ENCODE peak calls at places on chromosome 17, in four cellular contexts. R is HEK293T; A is activated CD4-positive, alpha-beta memory T cell treated with anti-CD3 and anti-CD28 coated beads for 36 hours; K is substantia nigra. W is an unnamed sample.
A peak's percentile ranks its signal among the peaks of the same experiment; 100 is the strongest.

GRCh38 chr17:83132251-83133081 is 53.1 kb downstream of the METRNL start:
- DNase-seq in K (no peak), R (no peak), A (no peak), W (no peak)

GRCh38 chr17:69455040-69455439 is 40.5 kb downstream of the MAP2K6 start:
- DNase-seq in A (no peak), K (no peak), R (no peak), W (no peak)

GRCh38 chr17:77684803-77685580 is 273.5 kb upstream of the TNRC6C start:
- DNase-seq in R (no peak), K (no peak), A (no peak), W (no peak)

GRCh38 chr17:19346351-19347255 is 15.9 kb downstream of the B9D1 start:
- DNase-seq in A (peak; percentile 7), R (no peak), K (no peak), W (peak; percentile 59)

GRCh38 chr17:64411999-64412771 is 21.5 kb upstream of the PECAM1 start:
- DNase-seq in R (no peak), A (no peak), K (peak; percentile 6), W (no peak)

GRCh38 chr17:81512560-81512983 is at the start of gene ACTG1:
- DNase-seq in A (peak; percentile 93), R (peak; percentile 96), K (peak; percentile 83), W (peak; percentile 68)

GRCh38 chr17:60557805-60558204 is 31.8 kb upstream of the APPBP2 start:
- DNase-seq in K (no peak), R (no peak), A (no peak), W (no peak)

GRCh38 chr17:39167492-39167891 is 1.5 kb upstream of the ARL5C start:
- DNase-seq in K (no peak), A (no peak), R (no peak), W (no peak)

GRCh38 chr17:76382803-76383644 is 1.4 kb upstream of the SPHK1 start:
- DNase-seq in A (peak; percentile 81), R (peak; percentile 53), K (no peak), W (peak; percentile 36)

GRCh38 chr17:57372156-57372555 is 115.8 kb downstream of the MSI2 start:
- DNase-seq in K (no peak), R (no peak), A (no peak), W (peak; percentile 19)

GRCh38 chr17:75047398-75048098 is 523 bp downstream of the KCTD2 start:
- DNase-seq in A (peak; percentile 42), K (no peak), R (no peak), W (no peak)

GRCh38 chr17:19318611-19319010 is 43.9 kb downstream of the B9D1 start:
- DNase-seq in A (no peak), R (no peak), K (no peak), W (no peak)

GRCh38 chr17:38585805-38586529 is 19.8 kb downstream of the SRCIN1 start:
- DNase-seq in K (no peak), R (no peak), A (no peak), W (no peak)

GRCh38 chr17:50642071-50642721 is 7.5 kb downstream of the ABCC3 start:
- DNase-seq in A (no peak), K (no peak), R (no peak), W (no peak)

GRCh38 chr17:38663964-38664644 is 10.7 kb downstream of the EPOP start:
- DNase-seq in K (no peak), A (no peak), R (no peak), W (no peak)

GRCh38 chr17:49843774-49844350 is 4.0 kb downstream of the TAC4 start:
- DNase-seq in K (no peak), R (peak; percentile 54), A (peak; percentile 29), W (no peak)

GRCh38 chr17:10210151-10210574 is 11.8 kb upstream of the GAS7 start:
- DNase-seq in R (no peak), K (no peak), A (no peak), W (no peak)

GRCh38 chr17:43200127-43200526 is 11.5 kb upstream of the TMEM106A start:
- DNase-seq in R (no peak), K (no peak), A (peak; percentile 14), W (no peak)

GRCh38 chr17:44785921-44786320 is 27.1 kb downstream of the ADAM11 start:
- DNase-seq in K (no peak), A (no peak), R (no peak), W (no peak)

GRCh38 chr17:77749316-77749715 is 209.2 kb upstream of the TNRC6C start:
- DNase-seq in A (no peak), K (no peak), R (no peak), W (no peak)

GRCh38 chr17:75317671-75318070 is 28.4 kb upstream of the SLC25A19 start:
- DNase-seq in K (no peak), A (no peak), R (no peak), W (no peak)

GRCh38 chr17:48062273-48062672 is 14.1 kb downstream of the NFE2L1 start:
- DNase-seq in A (no peak), R (no peak), K (no peak), W (no peak)